ENCODE peak calls at places on chromosome 21, in eight cellular contexts. I is left ventricle myocardium inferior; U is adrenal gland; P is pancreas; S is neural progenitor cell; J is CD8-positive, alpha-beta memory T cell; Q is GM12878; B is transverse colon. A is an unnamed sample.

GRCh38 chr21:42164064-42164789 is 54.7 kb upstream of the ABCG1 start:
- DNase-seq in I (peak; percentile 61), U (peak; percentile 47), P (peak; percentile 66), S (peak; percentile 44), J (peak; percentile 35), Q (no peak), B (peak; percentile 83), A (peak; percentile 20)

GRCh38 chr21:26776320-26777021 is 68.7 kb downstream of the ADAMTS1 start:
- DNase-seq in I (no peak), U (no peak), P (no peak), S (no peak), J (no peak), Q (no peak), B (no peak), A (no peak)

GRCh38 chr21:43338951-43339350 is 88.0 kb downstream of the SIK1 start:
- DNase-seq in I (peak; percentile 41), U (no peak), P (no peak), S (no peak), J (no peak), Q (no peak), B (no peak), A (no peak)

GRCh38 chr21:38095220-38095619 is 161.6 kb upstream of the KCNJ15 start:
- DNase-seq in I (no peak), U (no peak), P (no peak), S (no peak), J (no peak), Q (no peak), B (no peak), A (no peak)

GRCh38 chr21:42614391-42614790 is 39.0 kb upstream of the PDE9A start:
- DNase-seq in I (no peak), U (no peak), P (no peak), S (no peak), J (peak; percentile 40), Q (no peak), B (no peak), A (peak; percentile 21)

GRCh38 chr21:43373387-43374227 is 53.3 kb downstream of the SIK1 start:
- DNase-seq in I (no peak), U (no peak), P (no peak), S (no peak), J (no peak), Q (no peak), B (no peak), A (no peak)

GRCh38 chr21:28018741-28019669 is 973.7 kb downstream of the LTN1 start:
- DNase-seq in I (no peak), U (no peak), P (peak; percentile 14), S (no peak), J (no peak), Q (no peak), B (no peak), A (no peak)

GRCh38 chr21:8991968-8992621 is 1529.3 kb upstream of the TPTE start:
- DNase-seq in I (no peak), U (no peak), P (no peak), S (no peak), J (no peak), Q (no peak), B (no peak), A (no peak)

GRCh38 chr21:23977971-23978370 is 1629.3 kb downstream of the MRPL39 start:
- DNase-seq in I (no peak), U (no peak), P (no peak), S (no peak), J (no peak), Q (no peak), B (no peak), A (no peak)

GRCh38 chr21:43737158-43737950 is 18.4 kb downstream of the PDXK start:
- DNase-seq in I (no peak), U (no peak), P (no peak), S (no peak), J (no peak), Q (no peak), B (no peak), A (no peak)

GRCh38 chr21:25283720-25284119 is 323.6 kb downstream of the MRPL39 start:
- DNase-seq in I (no peak), U (no peak), P (no peak), S (peak; percentile 63), J (no peak), Q (no peak), B (no peak), A (no peak)

GRCh38 chr21:29775462-29775861 is 164.3 kb downstream of the GRIK1 start:
- DNase-seq in I (no peak), U (no peak), P (no peak), S (no peak), J (no peak), Q (no peak), B (no peak), A (no peak)

GRCh38 chr21:19475525-19475924 is 1071.9 kb upstream of the TMPRSS15 start:
- DNase-seq in I (no peak), U (no peak), P (no peak), S (no peak), J (no peak), Q (no peak), B (no peak), A (no peak)

GRCh38 chr21:42381347-42381984 is 14.4 kb downstream of the TMPRSS3 start:
- DNase-seq in I (no peak), U (no peak), P (peak; percentile 69), S (peak; percentile 67), J (peak; percentile 30), Q (no peak), B (peak; percentile 63), A (peak; percentile 34)

GRCh38 chr21:33259428-33259827 is 6.7 kb upstream of the IL10RB start:
- DNase-seq in I (no peak), U (no peak), P (no peak), S (no peak), J (no peak), Q (no peak), B (no peak), A (no peak)

GRCh38 chr21:30986966-30987365 is 51.3 kb downstream of the KRTAP19-8 start:
- DNase-seq in I (no peak), U (no peak), P (no peak), S (no peak), J (no peak), Q (no peak), B (no peak), A (no peak)

GRCh38 chr21:22225299-22225698 is 1227.1 kb downstream of the NCAM2 start:
- DNase-seq in I (no peak), U (no peak), P (no peak), S (no peak), J (no peak), Q (no peak), B (no peak), A (no peak)

GRCh38 chr21:41615613-41616012 is 107.7 kb upstream of the TMPRSS2 start:
- DNase-seq in I (no peak), U (no peak), P (no peak), S (no peak), J (no peak), Q (no peak), B (no peak), A (no peak)

GRCh38 chr21:26952274-26953066 is 14.4 kb downstream of the ADAMTS5 start:
- DNase-seq in I (no peak), U (no peak), P (no peak), S (peak; percentile 18), J (no peak), Q (no peak), B (no peak), A (no peak)

GRCh38 chr21:31185663-31186062 is 147.4 kb upstream of the KRTAP19-8 start:
- DNase-seq in I (no peak), U (no peak), P (no peak), S (no peak), J (no peak), Q (no peak), B (no peak), A (peak; percentile 38)

GRCh38 chr21:46661211-46661625 is 25.7 kb downstream of the PRMT2 start:
- DNase-seq in I (peak; percentile 60), U (peak; percentile 56), P (peak; percentile 38), S (peak; percentile 93), J (peak; percentile 45), Q (no peak), B (peak; percentile 42), A (peak; percentile 63)

GRCh38 chr21:16578912-16579311 is 849.1 kb downstream of the USP25 start:
- DNase-seq in I (no peak), U (no peak), P (no peak), S (no peak), J (no peak), Q (no peak), B (no peak), A (no peak)

GRCh38 chr21:31182231-31183129 is 144.2 kb upstream of the KRTAP19-8 start:
- DNase-seq in I (no peak), U (no peak), P (no peak), S (no peak), J (peak; percentile 9), Q (no peak), B (no peak), A (peak; percentile 82)

GRCh38 chr21:17646790-17647189 is 34.1 kb upstream of the BTG3 start:
- DNase-seq in I (no peak), U (no peak), P (no peak), S (no peak), J (no peak), Q (no peak), B (no peak), A (no peak)
- H3K27me3 ChIP-seq in I (no peaks in the 10 kb centered on the region), U (no peaks in the 10 kb centered on the region), P (no peaks in the 10 kb centered on the region), S (no peaks in the 10 kb centered on the region), J (no peaks in the 10 kb centered on the region), Q (no peaks in the 10 kb centered on the region), B (no peaks in the 10 kb centered on the region), A (peaks cover 8% of the 10 kb centered on the region)

GRCh38 chr21:37005548-37006242 is 807 bp upstream of the RIPPLY3 start:
- DNase-seq in I (no peak), U (no peak), P (no peak), S (peak; percentile 58), J (no peak), Q (no peak), B (no peak), A (no peak)
- H3K4me3 ChIP-seq in I (peak overlapping the region; percentile 65), U (peak overlapping the region; percentile 6), P (no peak overlapping the region), S (peak overlapping the region; percentile 68), J (no peak overlapping the region), Q (no peak overlapping the region), B (no peak overlapping the region), A (no peak overlapping the region)

DNA sequence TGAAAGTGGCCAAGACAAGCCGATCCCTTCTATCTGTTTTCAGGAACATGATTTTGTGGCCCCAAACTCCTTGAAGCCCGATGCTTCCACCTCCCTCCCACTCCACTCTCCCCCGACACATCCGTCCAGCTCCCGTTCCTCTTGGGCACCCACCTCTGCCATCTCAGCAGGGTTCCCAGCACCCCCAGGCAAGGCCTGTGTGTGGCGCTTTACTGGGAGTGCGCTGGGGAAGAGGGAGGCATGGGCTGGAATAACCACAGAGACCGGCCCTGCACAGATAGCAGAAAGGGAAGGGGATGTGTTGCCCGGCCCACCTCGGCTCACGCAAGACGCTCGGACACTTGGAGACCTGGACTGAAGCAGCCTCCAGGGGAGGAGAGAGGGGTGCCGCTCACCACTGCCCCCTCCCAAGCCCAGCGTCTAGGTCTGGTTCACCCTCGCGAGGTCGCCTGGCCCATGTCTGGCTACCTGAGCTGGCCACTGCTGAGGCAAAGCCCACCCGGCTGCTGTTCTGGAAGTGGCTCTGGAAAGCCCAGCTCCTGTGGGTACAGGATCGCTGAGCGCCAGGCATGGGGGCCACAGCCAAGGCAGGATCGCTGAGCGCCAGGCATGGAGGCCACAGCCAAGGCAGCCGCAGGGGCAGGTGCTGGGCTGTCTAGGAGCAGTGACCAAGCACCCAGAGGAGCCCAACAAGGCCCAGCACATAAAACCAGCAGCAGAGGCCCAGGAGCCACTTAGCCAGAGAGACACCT is 23.8 kb upstream of the COL18A1 start:
- DNase-seq in I (peak; percentile 9), U (peak; percentile 9), P (peak; percentile 8), S (no peak), J (no peak), Q (no peak), B (no peak), A (no peak)
- H3K27me3 ChIP-seq in I (no peaks in the 10 kb centered on the region), U (no peaks in the 10 kb centered on the region), P (no peaks in the 10 kb centered on the region), S (no peaks in the 10 kb centered on the region), J (no peaks in the 10 kb centered on the region), Q (no peaks in the 10 kb centered on the region), B (peaks cover 4% of the 10 kb centered on the region), A (no peaks in the 10 kb centered on the region)

GRCh38 chr21:44938976-44939531 is 775 bp upstream of the SLX9 start:
- DNase-seq in I (no peak), U (no peak), P (no peak), S (no peak), J (no peak), Q (no peak), B (no peak), A (no peak)
- H3K4me3 ChIP-seq in I (peak overlapping the region; percentile 99), U (peak overlapping the region; percentile 55), P (peak overlapping the region; percentile 90), S (peak overlapping the region; percentile 99), J (peak overlapping the region; percentile 86), Q (peak overlapping the region; percentile 92), B (peak overlapping the region; percentile 98), A (peak overlapping the region; percentile 53)

A was measured in CD4-positive, CD25-positive, alpha-beta regulatory T cell.